ENCODE peak calls at places on chromosomes 4 and X, in seven cellular contexts. Z is hepatocyte, V is HepG2, B is tibial artery, S is upper lobe of left lung, R is heart right ventricle, X is brain microvascular endothelial cell. F is an unnamed sample.

GRCh38 chrX:107714196-107714811 is 61.3 kb downstream of the TSC22D3 start:
- DNase-seq in Z (no peak), V (no peak), B (no peak), S (no peak), R (no peak), X (no peak), F (no peak)

GRCh38 chrX:40099046-40099968 is 1.5 kb upstream of the BCOR start:
- DNase-seq in Z (peak), V (no peak), B (no peak), S (peak), R (peak), X (no peak), F (no peak)

GRCh38 chrX:134718329-134719317 is 60.4 kb upstream of the PLAC1 start:
- DNase-seq in Z (peak), V (no peak), B (peak), S (peak), R (peak), X (peak), F (peak)

GRCh38 chrX:86805241-86805640 is 657.0 kb downstream of the DACH2 start:
- DNase-seq in Z (no peak), V (no peak), B (no peak), S (no peak), R (no peak), X (no peak), F (no peak)

GRCh38 chrX:114930227-114930626 is 87.2 kb downstream of the IL13RA2 start:
- DNase-seq in Z (no peak), V (no peak), B (no peak), S (no peak), R (no peak), X (no peak), F (no peak)

GRCh38 chrX:69510137-69510715 is 6.1 kb downstream of the NALF2 start:
- DNase-seq in Z (no peak), V (no peak), B (no peak), S (no peak), R (no peak), X (no peak), F (no peak)

GRCh38 chrX:29911673-29912072 is 303.7 kb upstream of the MAGEB2 start:
- DNase-seq in Z (no peak), V (no peak), B (no peak), S (no peak), R (no peak), X (no peak), F (no peak)

GRCh38 chrX:153921511-153922285 is 4.4 kb downstream of the ARHGAP4 start:
- DNase-seq in Z (no peak), V (no peak), B (no peak), S (no peak), R (no peak), X (no peak), F (no peak)

GRCh38 chrX:19904778-19905367 is 17.5 kb upstream of the SH3KBP1 start:
- DNase-seq in Z (peak), V (peak), B (no peak), S (no peak), R (peak), X (no peak), F (peak)

GRCh38 chr4:29336851-29337250 is 1383.3 kb upstream of the PCDH7 start:
- DNase-seq in Z (no peak), V (no peak), B (no peak), S (no peak), R (no peak), X (no peak), F (no peak)

GRCh38 chrX:126723881-126724280 is 95.6 kb upstream of the PRR32 start:
- DNase-seq in Z (no peak), V (no peak), B (no peak), S (no peak), R (no peak), X (no peak), F (no peak)

GRCh38 chr4:6270691-6271121 is 1.1 kb downstream of the WFS1 start:
- DNase-seq in Z (no peak), V (no peak), B (no peak), S (no peak), R (peak), X (no peak), F (no peak)

GRCh38 chrX:39826813-39827543 is 270.8 kb downstream of the BCOR start:
- DNase-seq in Z (no peak), V (no peak), B (no peak), S (no peak), R (no peak), X (no peak), F (no peak)

GRCh38 chrX:44876076-44876475 is 3.1 kb downstream of the KDM6A start:
- DNase-seq in Z (no peak), V (no peak), B (no peak), S (no peak), R (no peak), X (no peak), F (peak)

GRCh38 chrX:154409222-154409871 is at the start of gene DNASE1L1:
- DNase-seq in Z (peak), V (peak), B (peak), S (peak), R (peak), X (peak), F (peak)

DNA sequence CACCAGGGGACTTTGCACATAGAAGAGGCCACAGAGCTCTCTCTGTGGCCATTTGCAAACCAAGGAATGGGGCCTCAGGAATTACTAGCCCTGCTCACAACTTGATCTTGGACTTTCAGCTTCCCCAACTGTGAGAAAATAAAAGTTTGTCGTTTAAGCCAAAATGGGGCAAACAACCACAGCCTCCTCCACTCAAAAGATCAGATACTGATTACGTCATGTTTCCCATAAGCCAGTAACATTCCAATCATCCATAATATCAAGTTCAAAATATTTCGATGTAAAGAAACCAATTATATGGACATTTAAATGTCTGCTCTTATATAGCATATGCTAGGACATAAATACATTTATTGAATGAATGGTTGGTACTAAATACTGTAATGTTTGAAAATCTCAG is 307.5 kb upstream of the HAND2 start:
- DNase-seq in Z (no peak), V (no peak), B (no peak), S (no peak), R (no peak), X (no peak), F (no peak)
- TF ChIP-seq CTCF in Z (no peak), V (no peak), B (no peak), S (no peak), R (no peak), X (no peak), F (no peak)

DNA sequence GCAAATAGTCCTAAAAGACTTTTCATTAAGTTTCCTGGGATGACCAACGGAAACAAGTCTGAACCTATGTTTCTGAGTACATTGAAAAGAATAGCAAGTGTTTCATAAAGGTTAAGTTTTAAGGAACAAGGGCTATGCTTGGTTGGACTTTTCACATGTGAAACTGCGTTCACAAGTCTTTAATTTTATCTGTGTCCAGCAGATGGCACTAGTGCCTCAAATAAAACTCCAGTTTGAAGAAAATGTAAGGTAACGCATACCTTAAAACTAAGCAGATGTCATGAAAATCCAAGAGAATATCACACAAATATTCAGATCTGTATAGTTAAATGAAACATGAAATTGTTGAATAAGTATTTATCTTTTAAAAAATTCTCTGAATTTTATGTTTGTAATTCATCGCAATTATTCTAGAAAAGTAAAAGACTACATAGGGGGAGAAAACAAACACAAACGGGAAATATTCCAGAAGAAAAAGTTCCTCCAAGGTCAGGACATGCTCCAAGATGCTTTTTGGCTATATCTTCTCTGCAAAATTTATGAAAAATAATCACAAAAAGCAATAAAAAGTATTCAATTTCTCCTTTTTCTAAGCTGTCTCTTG is 89.6 kb upstream of the MAD2L1 start:
- DNase-seq in Z (peak), V (peak), B (no peak), S (no peak), R (peak), X (peak), F (peak)
- TF ChIP-seq CTCF in Z (peak), V (peak), B (peak), S (peak), R (peak), X (peak), F (peak)

DNA sequence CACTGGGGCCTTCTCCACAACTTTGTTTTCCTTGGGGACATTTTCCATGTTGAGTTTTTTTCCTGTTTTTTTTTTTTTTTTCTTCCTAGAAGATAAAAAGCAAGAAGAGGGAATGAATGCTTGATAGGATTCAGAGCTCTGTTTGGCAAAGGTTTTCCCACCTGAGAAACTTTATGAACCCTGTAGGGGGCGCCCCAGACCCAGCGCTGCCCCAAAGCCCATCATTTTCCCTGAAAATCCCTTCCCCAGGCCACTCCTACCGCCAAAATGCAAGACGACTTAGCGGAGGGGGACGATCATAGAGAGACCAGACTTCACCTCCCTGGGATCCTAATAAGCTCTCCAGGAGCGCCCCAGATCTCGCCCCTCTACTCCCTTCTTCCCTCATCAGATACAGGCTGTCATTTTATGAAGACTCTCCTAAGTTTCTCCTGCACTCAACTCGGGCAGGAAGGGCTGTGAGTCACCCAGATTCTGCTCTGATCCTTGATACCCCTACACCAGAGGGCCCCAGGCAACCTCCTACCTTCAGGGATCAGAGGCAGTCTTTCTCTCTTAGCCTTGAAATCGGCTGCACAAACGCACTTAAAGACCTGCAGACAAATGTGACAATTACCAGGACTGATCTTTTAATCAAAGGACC is 1.4 kb downstream of the BEX5 start:
- DNase-seq in Z (no peak), V (no peak), B (no peak), S (no peak), R (no peak), X (no peak), F (no peak)
- TF ChIP-seq CTCF in Z (no peak), V (peak), B (peak), S (peak), R (peak), X (no peak), F (peak)

GRCh38 chr4:120750152-120750525 is 172.4 kb downstream of the PRDM5 start:
- DNase-seq in Z (no peak), V (no peak), B (no peak), S (no peak), R (no peak), X (no peak), F (no peak)

GRCh38 chr4:120753854-120754253 is 168.7 kb downstream of the PRDM5 start:
- DNase-seq in Z (peak), V (no peak), B (no peak), S (no peak), R (peak), X (no peak), F (no peak)

GRCh38 chr4:120754590-120754989 is 167.9 kb downstream of the PRDM5 start:
- DNase-seq in Z (no peak), V (no peak), B (no peak), S (no peak), R (peak), X (no peak), F (no peak)

DNA sequence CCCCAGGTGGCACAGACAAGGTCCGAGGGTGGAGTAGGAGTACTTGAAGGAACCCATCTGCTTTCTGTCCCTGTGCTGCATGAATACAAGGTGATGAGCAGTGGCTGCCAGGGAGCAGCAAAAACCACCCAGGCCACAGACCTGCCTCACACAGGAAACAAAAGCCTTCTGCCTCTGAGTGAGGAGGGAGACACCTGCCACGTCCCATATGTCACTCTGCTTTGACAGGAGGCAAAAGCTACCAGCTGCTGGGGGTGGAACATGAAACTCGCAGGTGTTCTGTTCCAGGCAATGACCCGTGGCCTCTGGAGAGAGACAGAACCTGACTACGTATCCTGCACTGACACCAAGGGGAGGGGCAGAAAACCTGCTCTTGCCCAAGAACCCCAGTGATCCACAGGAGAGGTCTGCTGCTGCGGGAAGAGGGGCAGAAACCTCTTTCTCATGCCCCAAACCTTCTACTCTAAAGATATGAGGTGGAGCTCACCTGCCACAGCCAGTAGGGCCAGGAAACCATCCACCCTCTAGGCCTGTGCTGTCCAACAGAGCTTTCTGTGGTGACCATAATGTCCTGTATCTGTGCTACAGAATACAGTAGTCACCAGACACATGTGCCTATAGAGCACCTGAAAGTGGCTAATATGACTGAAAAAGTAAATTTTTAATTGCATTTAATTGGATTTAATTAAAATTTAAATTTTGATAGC is 172.9 kb downstream of the PRDM5 start:
- DNase-seq in Z (no peak), V (no peak), B (no peak), S (no peak), R (no peak), X (no peak), F (no peak)
- TF ChIP-seq CTCF in Z (no peak), V (no peak), B (no peak), S (no peak), R (no peak), X (no peak), F (no peak)

DNA sequence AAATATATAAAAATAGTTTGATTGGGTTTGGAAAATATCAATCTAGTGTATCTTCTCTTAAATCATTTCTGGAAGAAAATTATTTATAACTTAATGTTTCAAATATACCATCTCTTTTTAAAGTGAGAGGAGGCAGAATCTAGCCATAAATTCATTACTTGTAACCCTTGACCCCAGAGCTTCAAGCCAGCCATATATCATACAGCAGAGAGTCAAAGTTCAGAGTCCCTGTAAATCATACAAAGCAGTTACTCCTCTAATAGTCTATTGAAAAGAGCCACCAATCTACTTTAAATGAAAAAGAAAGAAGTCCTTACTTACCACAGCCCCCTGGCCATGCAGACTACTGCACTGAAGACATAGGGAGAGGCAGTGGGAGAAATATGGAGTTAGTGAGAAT is 229.6 kb downstream of the NKX6-1 start:
- DNase-seq in Z (no peak), V (no peak), B (no peak), S (no peak), R (no peak), X (no peak), F (no peak)
- TF ChIP-seq CTCF in Z (no peak), V (no peak), B (no peak), S (no peak), R (no peak), X (no peak), F (no peak)

DNA sequence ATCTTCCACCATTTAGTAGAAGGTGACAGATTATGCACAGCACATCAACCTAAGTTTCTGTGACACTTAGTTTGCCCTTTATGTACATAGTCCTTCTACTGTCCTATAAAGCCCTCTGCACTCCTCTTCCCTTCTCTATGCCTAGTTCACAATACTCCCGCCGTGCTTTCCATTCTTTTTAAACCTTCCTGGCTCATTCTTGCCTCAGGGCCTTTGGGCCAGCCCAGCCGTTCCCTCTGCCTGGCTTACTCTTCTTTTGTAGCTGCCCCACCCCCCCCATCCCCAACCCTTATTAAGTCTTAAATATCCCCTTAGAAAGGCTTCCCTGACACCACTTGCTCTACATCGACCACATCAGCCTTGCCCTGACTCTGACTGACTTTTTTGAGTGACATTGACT is 33.0 kb downstream of the SGMS2 start:
- DNase-seq in Z (no peak), V (no peak), B (no peak), S (no peak), R (no peak), X (no peak), F (no peak)
- TF ChIP-seq CTCF in Z (no peak), V (no peak), B (no peak), S (no peak), R (no peak), X (no peak), F (no peak)

GRCh38 chrX:110836982-110837381 is 41.4 kb upstream of the CHRDL1 start:
- DNase-seq in Z (no peak), V (no peak), B (no peak), S (no peak), R (no peak), X (no peak), F (no peak)
- TF ChIP-seq CTCF in Z (peak), V (peak), B (no peak), S (no peak), R (no peak), X (peak), F (peak)

DNA sequence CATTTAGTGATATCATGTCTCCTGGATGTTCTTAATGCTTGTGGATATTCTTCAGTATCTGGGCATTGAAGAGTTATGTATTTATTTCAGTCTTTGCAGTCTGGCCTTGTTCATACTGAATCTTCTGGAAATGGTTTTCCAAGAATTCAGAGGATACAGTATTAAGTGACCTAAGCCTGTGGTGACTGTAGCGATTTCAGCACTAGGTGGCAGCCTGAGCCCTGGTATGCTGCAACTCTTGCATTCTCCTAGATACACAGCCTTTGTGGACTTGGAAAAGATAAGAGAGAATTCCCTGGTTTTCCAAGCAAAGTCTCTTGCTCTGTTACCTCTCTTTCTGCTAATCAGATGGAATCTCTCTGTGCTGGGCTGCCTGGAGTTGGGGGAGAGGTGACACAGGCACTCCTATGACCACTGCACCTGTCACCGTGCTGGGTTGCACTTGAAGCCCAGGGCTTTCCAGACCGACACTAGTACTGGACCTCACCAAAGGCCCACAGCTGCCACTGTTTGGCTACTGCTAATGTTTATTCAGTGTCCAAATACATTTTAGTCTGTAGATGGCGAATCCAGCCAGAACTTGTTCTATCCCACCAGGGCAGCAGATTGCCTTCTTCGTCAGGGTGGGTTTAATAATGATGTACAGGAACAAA is 19.3 kb upstream of the SPIN2A start:
- DNase-seq in Z (peak), V (peak), B (no peak), S (no peak), R (peak), X (peak), F (peak)
- TF ChIP-seq CTCF in Z (peak), V (peak), B (no peak), S (peak), R (peak), X (peak), F (peak)